ENCODE peak calls at places on chromosomes 7 and 10, in six cellular contexts. One of them, this sample, is unnamed.
A peak's percentile ranks its signal among the peaks of the same experiment; 100 is the strongest.

GRCh38 chr10:122307669-122308486 is 36.8 kb downstream of the BTBD16 start:
- DNase-seq in NCI-H1092: no peak
- DNase-seq in Right ventricle myocardium superior: peak; percentile 74
- DNase-seq in mucosa of gallbladder: peak; percentile 71
- DNase-seq in EH: peak; percentile 99
- DNase-seq in stimulated activated CD4-positive, alpha-beta T cell treated with anti-CD3 and anti-CD28 coated beads, Interleukin-2, amount 100 ng/mL, for 24 hours: no peak
- DNase-seq in this sample: peak; percentile 70

GRCh38 chr10:33487014-33487776 is 152.7 kb upstream of the NRP1 start:
- DNase-seq in NCI-H1092: no peak
- DNase-seq in mucosa of gallbladder: no peak
- DNase-seq in Right ventricle myocardium superior: no peak
- DNase-seq in stimulated activated CD4-positive, alpha-beta T cell treated with anti-CD3 and anti-CD28 coated beads, Interleukin-2, amount 100 ng/mL, for 24 hours: no peak
- DNase-seq in EH: peak; percentile 15
- DNase-seq in this sample: no peak

GRCh38 chr10:119761106-119761505 is 35.3 kb downstream of the INPP5F start:
- DNase-seq in NCI-H1092: no peak
- DNase-seq in mucosa of gallbladder: no peak
- DNase-seq in Right ventricle myocardium superior: no peak
- DNase-seq in EH: peak; percentile 95
- DNase-seq in stimulated activated CD4-positive, alpha-beta T cell treated with anti-CD3 and anti-CD28 coated beads, Interleukin-2, amount 100 ng/mL, for 24 hours: no peak
- DNase-seq in this sample: no peak

GRCh38 chr7:134813668-134814067 is 34.2 kb downstream of the CALD1 start:
- DNase-seq in EH: peak; percentile 52
- DNase-seq in mucosa of gallbladder: no peak
- DNase-seq in stimulated activated CD4-positive, alpha-beta T cell treated with anti-CD3 and anti-CD28 coated beads, Interleukin-2, amount 100 ng/mL, for 24 hours: no peak
- DNase-seq in NCI-H1092: no peak
- DNase-seq in Right ventricle myocardium superior: no peak
- DNase-seq in this sample: no peak

GRCh38 chr10:109978481-109978880 is 29.3 kb upstream of the ADD3 start:
- DNase-seq in NCI-H1092: no peak
- DNase-seq in stimulated activated CD4-positive, alpha-beta T cell treated with anti-CD3 and anti-CD28 coated beads, Interleukin-2, amount 100 ng/mL, for 24 hours: peak; percentile 72
- DNase-seq in Right ventricle myocardium superior: no peak
- DNase-seq in mucosa of gallbladder: peak; percentile 36
- DNase-seq in EH: peak; percentile 68
- DNase-seq in this sample: no peak

GRCh38 chr7:36236073-36236472 is 83.0 kb downstream of the EEPD1 start:
- DNase-seq in NCI-H1092: no peak
- DNase-seq in stimulated activated CD4-positive, alpha-beta T cell treated with anti-CD3 and anti-CD28 coated beads, Interleukin-2, amount 100 ng/mL, for 24 hours: no peak
- DNase-seq in EH: no peak
- DNase-seq in mucosa of gallbladder: no peak
- DNase-seq in Right ventricle myocardium superior: no peak
- DNase-seq in this sample: no peak

GRCh38 chr7:108452707-108453106 is 3.5 kb downstream of the NRCAM start:
- DNase-seq in Right ventricle myocardium superior: no peak
- DNase-seq in NCI-H1092: peak; percentile 20
- DNase-seq in EH: peak; percentile 38
- DNase-seq in stimulated activated CD4-positive, alpha-beta T cell treated with anti-CD3 and anti-CD28 coated beads, Interleukin-2, amount 100 ng/mL, for 24 hours: no peak
- DNase-seq in mucosa of gallbladder: no peak
- DNase-seq in this sample: no peak

GRCh38 chr7:27759491-27759890 is 19.5 kb downstream of the TAX1BP1 start:
- DNase-seq in Right ventricle myocardium superior: no peak
- DNase-seq in stimulated activated CD4-positive, alpha-beta T cell treated with anti-CD3 and anti-CD28 coated beads, Interleukin-2, amount 100 ng/mL, for 24 hours: no peak
- DNase-seq in EH: peak; percentile 44
- DNase-seq in NCI-H1092: no peak
- DNase-seq in mucosa of gallbladder: no peak
- DNase-seq in this sample: no peak

GRCh38 chr7:71497233-71497946 is 365.4 kb downstream of the GALNT17 start:
- DNase-seq in NCI-H1092: no peak
- DNase-seq in stimulated activated CD4-positive, alpha-beta T cell treated with anti-CD3 and anti-CD28 coated beads, Interleukin-2, amount 100 ng/mL, for 24 hours: no peak
- DNase-seq in mucosa of gallbladder: no peak
- DNase-seq in Right ventricle myocardium superior: peak; percentile 63
- DNase-seq in EH: no peak
- DNase-seq in this sample: no peak

GRCh38 chr7:134355925-134356324 is 39.2 kb upstream of the SLC35B4 start:
- DNase-seq in stimulated activated CD4-positive, alpha-beta T cell treated with anti-CD3 and anti-CD28 coated beads, Interleukin-2, amount 100 ng/mL, for 24 hours: no peak
- DNase-seq in Right ventricle myocardium superior: peak; percentile 60
- DNase-seq in mucosa of gallbladder: peak; percentile 86
- DNase-seq in EH: no peak
- DNase-seq in NCI-H1092: no peak
- DNase-seq in this sample: no peak

GRCh38 chr10:117594722-117595121 is 52.2 kb downstream of the EMX2 start:
- DNase-seq in NCI-H1092: no peak
- DNase-seq in EH: no peak
- DNase-seq in stimulated activated CD4-positive, alpha-beta T cell treated with anti-CD3 and anti-CD28 coated beads, Interleukin-2, amount 100 ng/mL, for 24 hours: no peak
- DNase-seq in Right ventricle myocardium superior: no peak
- DNase-seq in mucosa of gallbladder: no peak
- DNase-seq in this sample: no peak

GRCh38 chr7:35869810-35870209 is 69.0 kb downstream of the SEPTIN7 start:
- DNase-seq in NCI-H1092: no peak
- DNase-seq in Right ventricle myocardium superior: no peak
- DNase-seq in EH: peak; percentile 92
- DNase-seq in stimulated activated CD4-positive, alpha-beta T cell treated with anti-CD3 and anti-CD28 coated beads, Interleukin-2, amount 100 ng/mL, for 24 hours: no peak
- DNase-seq in mucosa of gallbladder: no peak
- DNase-seq in this sample: no peak

GRCh38 chr10:52783726-52784125 is 11.1 kb upstream of the MBL2 start:
- DNase-seq in stimulated activated CD4-positive, alpha-beta T cell treated with anti-CD3 and anti-CD28 coated beads, Interleukin-2, amount 100 ng/mL, for 24 hours: no peak
- DNase-seq in NCI-H1092: no peak
- DNase-seq in Right ventricle myocardium superior: no peak
- DNase-seq in EH: no peak
- DNase-seq in mucosa of gallbladder: no peak
- DNase-seq in this sample: no peak

GRCh38 chr7:131285558-131285957 is 42.1 kb upstream of the MKLN1 start:
- DNase-seq in mucosa of gallbladder: no peak
- DNase-seq in EH: no peak
- DNase-seq in Right ventricle myocardium superior: peak; percentile 66
- DNase-seq in NCI-H1092: no peak
- DNase-seq in stimulated activated CD4-positive, alpha-beta T cell treated with anti-CD3 and anti-CD28 coated beads, Interleukin-2, amount 100 ng/mL, for 24 hours: no peak
- DNase-seq in this sample: no peak

GRCh38 chr7:55641273-55641691 is 69.0 kb upstream of the VOPP1 start:
- DNase-seq in EH: peak; percentile 85
- DNase-seq in mucosa of gallbladder: peak; percentile 48
- DNase-seq in NCI-H1092: peak; percentile 82
- DNase-seq in Right ventricle myocardium superior: no peak
- DNase-seq in stimulated activated CD4-positive, alpha-beta T cell treated with anti-CD3 and anti-CD28 coated beads, Interleukin-2, amount 100 ng/mL, for 24 hours: peak; percentile 28
- DNase-seq in this sample: no peak

GRCh38 chr7:96484845-96485244 is 162.9 kb upstream of the SLC25A13 start:
- DNase-seq in EH: no peak
- DNase-seq in stimulated activated CD4-positive, alpha-beta T cell treated with anti-CD3 and anti-CD28 coated beads, Interleukin-2, amount 100 ng/mL, for 24 hours: no peak
- DNase-seq in NCI-H1092: no peak
- DNase-seq in mucosa of gallbladder: no peak
- DNase-seq in Right ventricle myocardium superior: no peak
- DNase-seq in this sample: no peak